ENCODE peak calls at places on chromosomes 3 and 15, in five cellular contexts. L, H, R, M and B are unnamed samples.

GRCh38 chr3:25678581-25678980 is 13.9 kb upstream of the TOP2B start:
- DNase-seq in L (no peak), H (no peak), R (no peak), M (no peak), B (no peak)

GRCh38 chr3:197421021-197421420 is 122.6 kb upstream of the DLG1 start:
- DNase-seq in L (no peak), H (no peak), R (no peak), M (no peak), B (no peak)

GRCh38 chr3:139839659-139840058 is 95.3 kb upstream of the CLSTN2 start:
- DNase-seq in L (no peak), H (no peak), R (no peak), M (no peak), B (no peak)

GRCh38 chr3:128324911-128325592 is 141.6 kb downstream of the DNAJB8 start:
- DNase-seq in L (no peak), H (peak), R (no peak), M (no peak), B (no peak)

GRCh38 chr15:88690331-88690730 is 51.5 kb downstream of the ISG20 start:
- DNase-seq in L (no peak), H (no peak), R (no peak), M (no peak), B (no peak)

GRCh38 chr3:69110941-69111546 is 11.4 kb downstream of the LMOD3 start:
- DNase-seq in L (no peak), H (no peak), R (no peak), M (no peak), B (no peak)

GRCh38 chr3:179000144-179000543 is 71.5 kb downstream of the ZMAT3 start:
- DNase-seq in L (no peak), H (no peak), R (no peak), M (no peak), B (no peak)

GRCh38 chr3:123064914-123065313 is 1.9 kb upstream of the PDIA5 start:
- DNase-seq in L (no peak), H (no peak), R (no peak), M (no peak), B (no peak)

GRCh38 chr3:56205406-56205805 is 262.9 kb downstream of the ERC2 start:
- DNase-seq in L (no peak), H (no peak), R (no peak), M (no peak), B (no peak)

GRCh38 chr15:58870451-58870850 is 63.0 kb downstream of the SLTM start:
- DNase-seq in L (no peak), H (no peak), R (no peak), M (no peak), B (no peak)

GRCh38 chr3:126913524-126913923 is 69.4 kb upstream of the PLXNA1 start:
- DNase-seq in L (no peak), H (no peak), R (no peak), M (peak), B (no peak)

GRCh38 chr3:53092216-53092615 is 38.0 kb downstream of the RFT1 start:
- DNase-seq in L (no peak), H (no peak), R (no peak), M (no peak), B (no peak)

GRCh38 chr15:40684381-40684780 is 10.6 kb upstream of the RAD51 start:
- DNase-seq in L (no peak), H (no peak), R (no peak), M (no peak), B (no peak)